ENCODE peak calls at places on chromosome 16, in nine cellular contexts. One of them, this sample, is unnamed.

GRCh38 chr16:72241930-72242329 is 70.0 kb upstream of the PMFBP1 start:
- DNase-seq in small intestine: peak; percentile 47
- DNase-seq in thoracic aorta: no peak
- DNase-seq in SJSA1: peak; percentile 46
- DNase-seq in Panc1: peak; percentile 7
- DNase-seq in Peyer's patch: no peak
- DNase-seq in mesenchymal stem cell: peak; percentile 63
- DNase-seq in body of pancreas: peak; percentile 35
- DNase-seq in effector memory CD4-positive, alpha-beta T cell: no peak
- DNase-seq in this sample: no peak

GRCh38 chr16:62225675-62226074 is 189.4 kb upstream of the CDH8 start:
- DNase-seq in effector memory CD4-positive, alpha-beta T cell: no peak
- DNase-seq in body of pancreas: peak; percentile 90
- DNase-seq in Peyer's patch: peak; percentile 50
- DNase-seq in SJSA1: peak; percentile 5
- DNase-seq in mesenchymal stem cell: peak; percentile 88
- DNase-seq in small intestine: peak; percentile 48
- DNase-seq in Panc1: peak; percentile 12
- DNase-seq in thoracic aorta: no peak
- DNase-seq in this sample: peak; percentile 77

GRCh38 chr16:1670866-1671265 is 7.2 kb upstream of the JPT2 start:
- DNase-seq in Peyer's patch: no peak
- DNase-seq in small intestine: no peak
- DNase-seq in body of pancreas: no peak
- DNase-seq in Panc1: no peak
- DNase-seq in SJSA1: no peak
- DNase-seq in thoracic aorta: no peak
- DNase-seq in effector memory CD4-positive, alpha-beta T cell: no peak
- DNase-seq in mesenchymal stem cell: no peak
- DNase-seq in this sample: no peak

GRCh38 chr16:88681084-88681680 is 5.1 kb downstream of the SNAI3 start:
- DNase-seq in effector memory CD4-positive, alpha-beta T cell: no peak
- DNase-seq in body of pancreas: peak; percentile 63
- DNase-seq in small intestine: peak; percentile 59
- DNase-seq in Panc1: no peak
- DNase-seq in Peyer's patch: peak; percentile 93
- DNase-seq in SJSA1: no peak
- DNase-seq in mesenchymal stem cell: no peak
- DNase-seq in thoracic aorta: no peak
- DNase-seq in this sample: peak; percentile 67

GRCh38 chr16:27355610-27356009 is 41.8 kb downstream of the IL4R start:
- DNase-seq in body of pancreas: peak; percentile 35
- DNase-seq in Panc1: no peak
- DNase-seq in thoracic aorta: no peak
- DNase-seq in effector memory CD4-positive, alpha-beta T cell: peak; percentile 18
- DNase-seq in SJSA1: no peak
- DNase-seq in Peyer's patch: peak; percentile 62
- DNase-seq in mesenchymal stem cell: peak; percentile 36
- DNase-seq in small intestine: peak; percentile 25
- DNase-seq in this sample: peak; percentile 72

GRCh38 chr16:48188449-48189102 is 32.8 kb upstream of the ABCC12 start:
- DNase-seq in effector memory CD4-positive, alpha-beta T cell: no peak
- DNase-seq in Panc1: no peak
- DNase-seq in small intestine: no peak
- DNase-seq in thoracic aorta: no peak
- DNase-seq in mesenchymal stem cell: no peak
- DNase-seq in body of pancreas: no peak
- DNase-seq in SJSA1: no peak
- DNase-seq in Peyer's patch: no peak
- DNase-seq in this sample: no peak

GRCh38 chr16:67928561-67929364 is 2.9 kb downstream of the CTRL start:
- DNase-seq in mesenchymal stem cell: peak; percentile 65
- DNase-seq in thoracic aorta: no peak
- DNase-seq in body of pancreas: peak; percentile 85
- DNase-seq in small intestine: peak; percentile 71
- DNase-seq in Panc1: peak; percentile 41
- DNase-seq in Peyer's patch: peak; percentile 88
- DNase-seq in SJSA1: peak; percentile 46
- DNase-seq in effector memory CD4-positive, alpha-beta T cell: peak; percentile 65
- DNase-seq in this sample: peak; percentile 88

GRCh38 chr16:51154271-51155171 is 3.5 kb upstream of the SALL1 start:
- DNase-seq in Peyer's patch: no peak
- DNase-seq in small intestine: no peak
- DNase-seq in effector memory CD4-positive, alpha-beta T cell: no peak
- DNase-seq in thoracic aorta: no peak
- DNase-seq in SJSA1: no peak
- DNase-seq in Panc1: no peak
- DNase-seq in body of pancreas: no peak
- DNase-seq in mesenchymal stem cell: peak; percentile 66
- DNase-seq in this sample: peak; percentile 57

GRCh38 chr16:35931722-35932121 is 2472.3 kb downstream of the TP53TG3F start:
- DNase-seq in thoracic aorta: no peak
- DNase-seq in effector memory CD4-positive, alpha-beta T cell: no peak
- DNase-seq in small intestine: no peak
- DNase-seq in mesenchymal stem cell: no peak
- DNase-seq in SJSA1: no peak
- DNase-seq in body of pancreas: no peak
- DNase-seq in Peyer's patch: no peak
- DNase-seq in Panc1: no peak
- DNase-seq in this sample: no peak

GRCh38 chr16:1997591-1998359 is 8.0 kb downstream of the SYNGR3 start:
- DNase-seq in effector memory CD4-positive, alpha-beta T cell: no peak
- DNase-seq in SJSA1: peak; percentile 47
- DNase-seq in Panc1: no peak
- DNase-seq in Peyer's patch: no peak
- DNase-seq in body of pancreas: no peak
- DNase-seq in small intestine: no peak
- DNase-seq in thoracic aorta: no peak
- DNase-seq in mesenchymal stem cell: peak; percentile 28
- DNase-seq in this sample: peak; percentile 51

GRCh38 chr16:89396156-89396555 is 94.2 kb downstream of the ANKRD11 start:
- DNase-seq in small intestine: no peak
- DNase-seq in Panc1: no peak
- DNase-seq in thoracic aorta: no peak
- DNase-seq in SJSA1: no peak
- DNase-seq in body of pancreas: no peak
- DNase-seq in effector memory CD4-positive, alpha-beta T cell: no peak
- DNase-seq in mesenchymal stem cell: no peak
- DNase-seq in Peyer's patch: no peak
- DNase-seq in this sample: no peak

GRCh38 chr16:48099455-48099854 is 56.3 kb downstream of the ABCC12 start:
- DNase-seq in Panc1: no peak
- DNase-seq in thoracic aorta: no peak
- DNase-seq in effector memory CD4-positive, alpha-beta T cell: no peak
- DNase-seq in SJSA1: no peak
- DNase-seq in body of pancreas: no peak
- DNase-seq in Peyer's patch: no peak
- DNase-seq in small intestine: no peak
- DNase-seq in mesenchymal stem cell: no peak
- DNase-seq in this sample: no peak

GRCh38 chr16:64094170-64094960 is 1027.5 kb downstream of the CDH11 start:
- DNase-seq in mesenchymal stem cell: peak; percentile 38
- DNase-seq in Peyer's patch: no peak
- DNase-seq in Panc1: no peak
- DNase-seq in thoracic aorta: no peak
- DNase-seq in small intestine: no peak
- DNase-seq in SJSA1: no peak
- DNase-seq in body of pancreas: no peak
- DNase-seq in effector memory CD4-positive, alpha-beta T cell: no peak
- DNase-seq in this sample: no peak

GRCh38 chr16:88678224-88678979 is 7.9 kb downstream of the SNAI3 start:
- DNase-seq in thoracic aorta: no peak
- DNase-seq in Panc1: no peak
- DNase-seq in body of pancreas: no peak
- DNase-seq in small intestine: no peak
- DNase-seq in Peyer's patch: no peak
- DNase-seq in SJSA1: no peak
- DNase-seq in mesenchymal stem cell: no peak
- DNase-seq in effector memory CD4-positive, alpha-beta T cell: no peak
- DNase-seq in this sample: peak; percentile 53

GRCh38 chr16:11303405-11304138 is 22.4 kb upstream of the PRM1 start:
- DNase-seq in Peyer's patch: no peak
- DNase-seq in thoracic aorta: no peak
- DNase-seq in small intestine: no peak
- DNase-seq in Panc1: no peak
- DNase-seq in mesenchymal stem cell: peak; percentile 36
- DNase-seq in SJSA1: no peak
- DNase-seq in effector memory CD4-positive, alpha-beta T cell: no peak
- DNase-seq in body of pancreas: peak; percentile 33
- DNase-seq in this sample: no peak

GRCh38 chr16:57970971-57971370 is at the start of gene CNGB1:
- DNase-seq in body of pancreas: no peak
- DNase-seq in Peyer's patch: no peak
- DNase-seq in small intestine: no peak
- DNase-seq in thoracic aorta: no peak
- DNase-seq in mesenchymal stem cell: no peak
- DNase-seq in SJSA1: no peak
- DNase-seq in Panc1: no peak
- DNase-seq in effector memory CD4-positive, alpha-beta T cell: no peak
- DNase-seq in this sample: no peak

GRCh38 chr16:783404-784161 is 4.6 kb downstream of the RPUSD1 start:
- DNase-seq in Peyer's patch: no peak
- DNase-seq in body of pancreas: peak; percentile 41
- DNase-seq in mesenchymal stem cell: no peak
- DNase-seq in SJSA1: no peak
- DNase-seq in effector memory CD4-positive, alpha-beta T cell: no peak
- DNase-seq in Panc1: no peak
- DNase-seq in small intestine: no peak
- DNase-seq in thoracic aorta: no peak
- DNase-seq in this sample: peak; percentile 80

GRCh38 chr16:68732068-68732680 is 4.9 kb upstream of the CDH1 start:
- DNase-seq in body of pancreas: peak; percentile 88
- DNase-seq in effector memory CD4-positive, alpha-beta T cell: no peak
- DNase-seq in Peyer's patch: peak; percentile 87
- DNase-seq in Panc1: no peak
- DNase-seq in thoracic aorta: no peak
- DNase-seq in mesenchymal stem cell: no peak
- DNase-seq in small intestine: peak; percentile 90
- DNase-seq in SJSA1: no peak
- DNase-seq in this sample: no peak

GRCh38 chr16:35102780-35103403 is 1643.5 kb downstream of the TP53TG3F start:
- DNase-seq in SJSA1: no peak
- DNase-seq in effector memory CD4-positive, alpha-beta T cell: no peak
- DNase-seq in Panc1: peak; percentile 5
- DNase-seq in small intestine: no peak
- DNase-seq in mesenchymal stem cell: no peak
- DNase-seq in Peyer's patch: no peak
- DNase-seq in body of pancreas: no peak
- DNase-seq in thoracic aorta: no peak
- DNase-seq in this sample: no peak

DNA sequence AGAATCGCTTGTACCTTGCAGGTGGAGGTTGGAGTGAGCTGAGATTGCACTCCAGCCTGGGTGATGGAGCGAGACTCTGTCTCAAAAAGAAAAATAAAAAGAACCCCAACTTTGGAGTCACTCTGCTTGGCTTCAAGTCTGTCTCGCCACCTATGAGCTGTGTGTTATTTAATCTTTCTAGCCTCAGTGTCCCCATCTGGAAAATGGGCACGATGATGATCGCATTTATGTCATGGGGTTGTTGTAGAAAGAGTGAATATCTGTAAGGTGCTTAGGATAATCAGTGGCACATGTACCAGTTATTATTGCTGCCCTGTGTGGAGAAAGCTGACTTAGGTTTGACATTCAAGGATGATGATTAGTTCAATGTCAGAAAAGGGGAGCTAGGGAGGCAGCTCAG is 319.4 kb downstream of the XYLT1 start:
- DNase-seq in mesenchymal stem cell: no peak
- DNase-seq in Panc1: no peak
- DNase-seq in Peyer's patch: no peak
- DNase-seq in body of pancreas: no peak
- DNase-seq in thoracic aorta: no peak
- DNase-seq in small intestine: no peak
- DNase-seq in SJSA1: no peak
- DNase-seq in effector memory CD4-positive, alpha-beta T cell: no peak
- DNase-seq in this sample: no peak
- H3K27ac ChIP-seq in mesenchymal stem cell: no peak overlapping the region
- H3K27ac ChIP-seq in Panc1: no peak overlapping the region
- H3K27ac ChIP-seq in Peyer's patch: no peak overlapping the region
- H3K27ac ChIP-seq in body of pancreas: no peak overlapping the region
- H3K27ac ChIP-seq in thoracic aorta: no peak overlapping the region
- H3K27ac ChIP-seq in small intestine: no peak overlapping the region
- H3K27ac ChIP-seq in SJSA1: no peak overlapping the region
- H3K27ac ChIP-seq in effector memory CD4-positive, alpha-beta T cell: no peak overlapping the region
- H3K27ac ChIP-seq in this sample: no peak overlapping the region

GRCh38 chr16:3099395-3099731 is 269 bp upstream of the ZSCAN10 start:
- DNase-seq in Panc1: no peak
- DNase-seq in effector memory CD4-positive, alpha-beta T cell: no peak
- DNase-seq in SJSA1: no peak
- DNase-seq in small intestine: no peak
- DNase-seq in mesenchymal stem cell: no peak
- DNase-seq in Peyer's patch: no peak
- DNase-seq in body of pancreas: no peak
- DNase-seq in thoracic aorta: no peak
- DNase-seq in this sample: no peak
- H3K4me3 ChIP-seq in Panc1: no peak overlapping the region
- H3K4me3 ChIP-seq in effector memory CD4-positive, alpha-beta T cell: no peak overlapping the region
- H3K4me3 ChIP-seq in SJSA1: no peak overlapping the region
- H3K4me3 ChIP-seq in small intestine: no peak overlapping the region
- H3K4me3 ChIP-seq in mesenchymal stem cell: no peak overlapping the region
- H3K4me3 ChIP-seq in Peyer's patch: no peak overlapping the region
- H3K4me3 ChIP-seq in body of pancreas: no peak overlapping the region
- H3K4me3 ChIP-seq in thoracic aorta: no peak overlapping the region
- H3K4me3 ChIP-seq in this sample: no peak overlapping the region

GRCh38 chr16:75264999-75265910 is 13.8 kb upstream of the BCAR1 start:
- DNase-seq in small intestine: peak; percentile 66
- DNase-seq in thoracic aorta: no peak
- DNase-seq in SJSA1: no peak
- DNase-seq in mesenchymal stem cell: peak; percentile 23
- DNase-seq in Panc1: no peak
- DNase-seq in body of pancreas: peak; percentile 64
- DNase-seq in effector memory CD4-positive, alpha-beta T cell: no peak
- DNase-seq in Peyer's patch: peak; percentile 75
- DNase-seq in this sample: no peak
- H3K27ac ChIP-seq in small intestine: peak overlapping the region; percentile 85
- H3K27ac ChIP-seq in thoracic aorta: peak overlapping the region; percentile 100
- H3K27ac ChIP-seq in SJSA1: peak overlapping the region; percentile 80
- H3K27ac ChIP-seq in mesenchymal stem cell: peak overlapping the region; percentile 88
- H3K27ac ChIP-seq in Panc1: peak overlapping the region; percentile 82
- H3K27ac ChIP-seq in body of pancreas: peak overlapping the region; percentile 86
- H3K27ac ChIP-seq in effector memory CD4-positive, alpha-beta T cell: no peak overlapping the region
- H3K27ac ChIP-seq in Peyer's patch: peak overlapping the region; percentile 89
- H3K27ac ChIP-seq in this sample: peak overlapping the region; percentile 86

DNA sequence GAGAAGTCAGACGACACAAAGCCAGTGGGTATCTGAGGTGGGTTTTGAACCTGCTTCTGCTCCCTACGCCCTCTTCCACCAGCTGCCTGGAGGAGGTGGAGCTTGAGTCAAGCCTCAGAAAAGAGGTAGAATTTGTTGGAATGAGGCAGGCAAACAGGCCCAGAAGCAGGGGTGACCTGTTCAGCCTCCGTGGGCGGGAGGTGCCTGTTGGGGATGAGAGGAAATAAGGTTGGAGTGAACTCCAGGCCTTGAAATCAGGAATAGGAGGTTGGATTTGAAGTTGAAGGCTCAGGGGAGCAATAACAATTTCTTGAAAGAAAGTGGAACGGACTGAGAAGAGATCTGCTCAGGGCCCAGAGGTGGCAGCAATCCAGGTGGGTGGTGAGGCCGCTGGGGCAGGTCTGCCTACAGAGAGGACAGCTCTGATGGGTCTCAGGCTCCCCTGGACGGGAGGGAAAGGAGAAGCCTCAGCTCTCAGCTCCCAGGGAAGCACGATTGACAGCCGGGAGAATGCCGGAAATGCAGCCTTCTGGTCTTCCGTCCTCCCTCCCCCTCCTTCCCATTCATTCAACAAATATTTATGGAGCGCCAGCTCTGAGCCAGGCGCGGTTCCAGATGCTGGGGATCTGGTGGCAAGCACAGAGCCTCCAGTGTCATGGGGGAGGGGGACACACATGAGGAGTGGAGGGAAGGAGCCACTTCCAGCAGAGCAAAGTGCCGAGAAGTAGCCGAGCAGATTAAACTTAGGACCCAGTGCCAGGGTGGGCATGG is 61.9 kb upstream of the CIBAR2 start:
- DNase-seq in effector memory CD4-positive, alpha-beta T cell: no peak
- DNase-seq in thoracic aorta: no peak
- DNase-seq in body of pancreas: no peak
- DNase-seq in Peyer's patch: no peak
- DNase-seq in Panc1: peak; percentile 24
- DNase-seq in mesenchymal stem cell: peak; percentile 93
- DNase-seq in SJSA1: peak; percentile 81
- DNase-seq in small intestine: no peak
- DNase-seq in this sample: peak; percentile 54
- H3K4me3 ChIP-seq in effector memory CD4-positive, alpha-beta T cell: no peak overlapping the region
- H3K4me3 ChIP-seq in thoracic aorta: no peak overlapping the region
- H3K4me3 ChIP-seq in body of pancreas: no peak overlapping the region
- H3K4me3 ChIP-seq in Peyer's patch: no peak overlapping the region
- H3K4me3 ChIP-seq in Panc1: peak overlapping the region; percentile 46
- H3K4me3 ChIP-seq in mesenchymal stem cell: peak overlapping the region; percentile 82
- H3K4me3 ChIP-seq in SJSA1: no peak overlapping the region
- H3K4me3 ChIP-seq in small intestine: no peak overlapping the region
- H3K4me3 ChIP-seq in this sample: no peak overlapping the region

This sample was measured in right cardiac atrium.